ENCODE peak calls at places on chromosomes 4 and X, in six cellular contexts. G is IMR-90, W is trophoblast cell, I is H9, X is neuronal stem cell, L is H1. E is an unnamed sample.

GRCh38 chrX:67727576-67727975 is 183.8 kb downstream of the AR start:
- DNase-seq in L (no peak), X (no peak), I (no peak), G (no peak), W (no peak), E (no peak)

GRCh38 chrX:80879916-80880315 is 70.2 kb upstream of the BRWD3 start:
- DNase-seq in W (no peak), I (no peak), X (no peak), L (no peak), G (peak; percentile 5), E (no peak)

GRCh38 chr4:174595141-174595929 is 73.0 kb upstream of the HPGD start:
- DNase-seq in I (no peak), G (no peak), W (peak; percentile 82), X (no peak), L (no peak), E (no peak)

GRCh38 chr4:153159728-153160221 is 44.5 kb upstream of the TRIM2 start:
- DNase-seq in I (no peak), X (no peak), G (peak; percentile 76), W (no peak), L (no peak), E (peak; percentile 58)

GRCh38 chr4:149113804-149114430 is 671.7 kb upstream of the NR3C2 start:
- DNase-seq in I (no peak), W (no peak), X (no peak), G (peak; percentile 87), L (no peak), E (peak; percentile 22)

GRCh38 chr4:2402053-2402452 is 16.4 kb downstream of the ZFYVE28 start:
- DNase-seq in X (peak; percentile 67), G (no peak), W (no peak), L (peak; percentile 88), I (peak; percentile 99), E (peak; percentile 58)

GRCh38 chr4:52250124-52250523 is 199.0 kb downstream of the SPATA18 start:
- DNase-seq in L (no peak), G (no peak), I (no peak), W (no peak), X (no peak), E (no peak)

GRCh38 chrX:43750248-43750676 is 94.2 kb downstream of the MAOA start:
- DNase-seq in I (peak; percentile 65), X (peak; percentile 23), L (peak; percentile 43), G (peak; percentile 19), W (peak; percentile 18), E (peak; percentile 57)

GRCh38 chr4:173332963-173333657 is 1.0 kb downstream of the HMGB2 start:
- DNase-seq in W (peak; percentile 0), G (peak; percentile 1), X (no peak), I (no peak), L (no peak), E (peak; percentile 28)

GRCh38 chr4:65580551-65580950 is 89.7 kb downstream of the EPHA5 start:
- DNase-seq in I (no peak), W (no peak), X (no peak), L (no peak), G (no peak), E (peak; percentile 14)

GRCh38 chr4:41982716-41983115 is 1.2 kb downstream of the DCAF4L1 start:
- DNase-seq in G (no peak), X (no peak), I (no peak), W (no peak), L (no peak), E (no peak)

GRCh38 chr4:108700358-108700757 is 50.0 kb downstream of the OSTC start:
- DNase-seq in X (no peak), I (no peak), W (no peak), G (peak; percentile 10), L (no peak), E (peak; percentile 34)

GRCh38 chr4:22635692-22636091 is 57.0 kb upstream of the GBA3 start:
- DNase-seq in L (no peak), I (peak; percentile 41), W (no peak), X (no peak), G (no peak), E (no peak)

GRCh38 chr4:157045507-157046127 is 30.3 kb upstream of the GLRB start:
- DNase-seq in G (peak; percentile 80), X (peak; percentile 17), L (no peak), I (peak; percentile 42), W (peak; percentile 29), E (peak; percentile 81)

GRCh38 chr4:163164591-163164990 is 2.1 kb downstream of the NAF1 start:
- DNase-seq in L (no peak), G (no peak), I (no peak), W (peak; percentile 31), X (no peak), E (peak; percentile 67)

GRCh38 chr4:55635760-55636621 is at the start of gene NMU:
- DNase-seq in X (peak; percentile 41), G (no peak), I (peak; percentile 65), L (peak; percentile 73), W (peak; percentile 18), E (peak; percentile 2)

GRCh38 chrX:9851890-9852289 is 65.7 kb downstream of the SHROOM2 start:
- DNase-seq in X (no peak), I (no peak), G (no peak), L (no peak), W (no peak), E (no peak)

GRCh38 chr4:177246636-177247584 is 62.8 kb upstream of the NEIL3 start:
- DNase-seq in X (no peak), W (no peak), G (peak; percentile 80), I (no peak), L (no peak), E (peak; percentile 23)

GRCh38 chr4:176443646-176444409 is 124.1 kb downstream of the SPCS3 start:
- DNase-seq in W (no peak), L (no peak), I (no peak), X (no peak), G (no peak), E (peak; percentile 19)

GRCh38 chr4:14888790-14889189 is 113.5 kb upstream of the CPEB2 start:
- DNase-seq in W (no peak), X (no peak), G (no peak), I (no peak), L (no peak), E (peak; percentile 14)

GRCh38 chrX:435536-436122 is 48.9 kb upstream of the PPP2R3B start:
- DNase-seq in I (no peak), X (no peak), L (no peak), W (no peak), G (no peak), E (no peak)

GRCh38 chrX:13716905-13717304 is 17.5 kb downstream of the TRAPPC2 start:
- DNase-seq in X (no peak), L (no peak), G (no peak), W (no peak), I (no peak), E (no peak)

GRCh38 chrX:3815896-3816664 is 102.6 kb upstream of the PRKX start:
- DNase-seq in X (peak; percentile 20), G (peak; percentile 12), L (peak; percentile 62), W (no peak), I (peak; percentile 58), E (peak; percentile 34)

GRCh38 chr4:107801766-107802211 is 22.9 kb upstream of the SGMS2 start:
- DNase-seq in L (no peak), G (peak; percentile 27), X (no peak), W (no peak), I (no peak), E (peak; percentile 47)

GRCh38 chr4:66575024-66575696 is 904.9 kb upstream of the EPHA5 start:
- DNase-seq in G (peak; percentile 62), X (no peak), I (no peak), W (no peak), L (no peak), E (peak; percentile 33)

GRCh38 chr4:100311181-100311580 is 120.9 kb upstream of the DDIT4L start:
- DNase-seq in X (no peak), W (no peak), I (peak; percentile 39), L (no peak), G (no peak), E (peak; percentile 26)

GRCh38 chrX:40152706-40153334 is 55.1 kb upstream of the BCOR start:
- DNase-seq in X (no peak), G (no peak), I (peak; percentile 60), W (no peak), L (no peak), E (peak; percentile 34)
- H4K91ac ChIP-seq in X (no peak overlapping the region), G (no peak overlapping the region), I (no peak overlapping the region), W (no peak overlapping the region), L (peak overlapping the region; percentile 85), E (peak overlapping the region; percentile 94)

DNA sequence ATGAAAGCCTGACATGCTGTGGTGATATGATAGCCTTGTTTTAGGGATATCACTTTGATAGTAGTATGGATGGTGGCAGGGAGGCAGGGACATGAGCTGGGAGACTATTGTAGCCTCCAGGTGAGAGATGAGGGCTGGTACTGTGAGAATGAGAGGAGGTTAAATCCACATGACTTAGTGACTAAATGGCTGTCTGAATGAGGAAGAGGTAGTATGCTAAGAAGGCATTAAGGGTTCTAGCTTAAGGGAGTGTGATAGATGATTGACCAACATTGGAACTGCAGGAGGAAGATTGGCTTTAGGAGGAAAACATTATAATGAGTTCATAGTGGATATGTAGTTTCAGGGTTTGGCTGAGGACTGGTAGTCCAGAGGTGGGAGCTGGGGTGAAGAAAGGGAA is 195.0 kb upstream of the ANK2 start:
- DNase-seq in X (no peak), I (no peak), G (no peak), L (no peak), W (no peak), E (no peak)
- H2AFZ ChIP-seq in X (no peak overlapping the region), I (no peak overlapping the region), G (no peak overlapping the region), L (no peak overlapping the region), W (no peak overlapping the region), E (no peak overlapping the region)

GRCh38 chr4:70844180-70844579 is 4.5 kb upstream of the GRSF1 start:
- DNase-seq in I (no peak), X (no peak), W (no peak), L (no peak), G (no peak), E (no peak)

DNA sequence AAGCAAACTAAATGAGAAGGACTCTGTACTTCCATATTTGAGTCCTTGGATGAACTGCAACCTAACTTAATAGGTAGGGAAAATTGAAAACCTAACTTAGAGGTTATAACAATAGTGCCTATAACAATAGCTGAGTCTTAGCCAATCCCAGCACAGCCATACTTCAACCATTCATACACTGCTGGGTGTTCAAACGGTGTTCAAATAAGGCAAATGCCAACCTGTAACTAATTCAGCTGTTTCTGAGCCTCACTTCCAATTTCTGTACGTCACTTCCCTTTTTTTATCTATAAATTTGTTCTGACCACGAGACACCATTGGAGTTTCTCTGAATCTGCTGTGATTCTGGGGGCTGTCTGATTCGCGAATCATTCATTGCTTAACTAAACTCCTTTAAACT is 9.6 kb upstream of the GRSF1 start:
- DNase-seq in X (no peak), I (no peak), W (no peak), G (no peak), L (no peak), E (no peak)
- H3K27ac ChIP-seq in X (no peak overlapping the region), I (no peak overlapping the region), W (no peak overlapping the region), G (no peak overlapping the region), L (no peak overlapping the region), E (no peak overlapping the region)

GRCh38 chrX:133402830-133403625 is 12.3 kb downstream of the GPC4 start:
- DNase-seq in I (no peak), W (peak; percentile 74), L (no peak), G (no peak), X (no peak), E (no peak)

GRCh38 chrX:133399411-133399810 is 15.9 kb downstream of the GPC4 start:
- DNase-seq in X (no peak), L (no peak), I (no peak), W (no peak), G (no peak), E (no peak)

GRCh38 chrX:133401539-133401938 is 13.8 kb downstream of the GPC4 start:
- DNase-seq in X (no peak), W (no peak), L (no peak), G (no peak), I (no peak), E (no peak)

GRCh38 chrX:133403984-133404383 is 11.3 kb downstream of the GPC4 start:
- DNase-seq in W (no peak), X (no peak), G (no peak), L (no peak), I (no peak), E (no peak)

GRCh38 chrX:133402042-133402453 is 13.2 kb downstream of the GPC4 start:
- DNase-seq in W (no peak), X (no peak), G (peak; percentile 23), L (no peak), I (no peak), E (peak; percentile 24)
- H4K91ac ChIP-seq in W (no peak overlapping the region), X (no peak overlapping the region), G (no peak overlapping the region), L (no peak overlapping the region), I (no peak overlapping the region), E (no peak overlapping the region)

E was measured in mesenchymal stem cell.